ENCODE peak calls at places on chromosomes 1 and 21, in four cellular contexts. W is WTC11, R is K562, Z is HepG2. A is an unnamed sample.

GRCh38 chr1:4178501-4178900 is 278.4 kb upstream of the C1orf174 start:
- DNase-seq in Z (no peak), W (no peak), R (no peak), A (no peak)

GRCh38 chr1:43284711-43285110 is 670 bp downstream of the C1orf210 start:
- DNase-seq in Z (no peak), R (no peak), W (no peak), A (no peak)

GRCh38 chr1:214002060-214002459 is 14.3 kb downstream of the PROX1 start:
- DNase-seq in Z (no peak), R (no peak), W (no peak), A (no peak)

GRCh38 chr1:42422672-42423236 is 33.1 kb downstream of the ZMYND12 start:
- DNase-seq in W (no peak), R (no peak), Z (no peak), A (no peak)

GRCh38 chr1:119294728-119295127 is 73.9 kb upstream of the HAO2 start:
- DNase-seq in Z (peak; percentile 61), R (no peak), W (no peak), A (no peak)

GRCh38 chr1:18693256-18694098 is 62.8 kb downstream of the PAX7 start:
- DNase-seq in R (peak; percentile 7), W (peak; percentile 89), Z (no peak), A (no peak)

GRCh38 chr1:156475568-156476500 is 24.7 kb downstream of the MEF2D start:
- DNase-seq in Z (peak; percentile 34), W (no peak), R (no peak), A (no peak)

GRCh38 chr21:29208666-29209059 is 78.2 kb downstream of the MAP3K7CL start:
- DNase-seq in Z (no peak), R (no peak), W (no peak), A (no peak)

GRCh38 chr1:24567792-24568388 is 12.0 kb downstream of the NCMAP start:
- DNase-seq in Z (peak; percentile 92), R (no peak), W (peak; percentile 33), A (no peak)

GRCh38 chr21:37410639-37411038 is 44.1 kb downstream of the DYRK1A start:
- DNase-seq in R (no peak), W (no peak), Z (no peak), A (no peak)

GRCh38 chr21:37405629-37406028 is 39.1 kb downstream of the DYRK1A start:
- DNase-seq in Z (no peak), W (no peak), R (peak; percentile 34), A (no peak)

GRCh38 chr21:37407719-37408455 is 41.3 kb downstream of the DYRK1A start:
- DNase-seq in R (no peak), W (no peak), Z (no peak), A (peak; percentile 43)

GRCh38 chr21:37412603-37413360 is 46.2 kb downstream of the DYRK1A start:
- DNase-seq in R (no peak), W (no peak), Z (no peak), A (no peak)

DNA sequence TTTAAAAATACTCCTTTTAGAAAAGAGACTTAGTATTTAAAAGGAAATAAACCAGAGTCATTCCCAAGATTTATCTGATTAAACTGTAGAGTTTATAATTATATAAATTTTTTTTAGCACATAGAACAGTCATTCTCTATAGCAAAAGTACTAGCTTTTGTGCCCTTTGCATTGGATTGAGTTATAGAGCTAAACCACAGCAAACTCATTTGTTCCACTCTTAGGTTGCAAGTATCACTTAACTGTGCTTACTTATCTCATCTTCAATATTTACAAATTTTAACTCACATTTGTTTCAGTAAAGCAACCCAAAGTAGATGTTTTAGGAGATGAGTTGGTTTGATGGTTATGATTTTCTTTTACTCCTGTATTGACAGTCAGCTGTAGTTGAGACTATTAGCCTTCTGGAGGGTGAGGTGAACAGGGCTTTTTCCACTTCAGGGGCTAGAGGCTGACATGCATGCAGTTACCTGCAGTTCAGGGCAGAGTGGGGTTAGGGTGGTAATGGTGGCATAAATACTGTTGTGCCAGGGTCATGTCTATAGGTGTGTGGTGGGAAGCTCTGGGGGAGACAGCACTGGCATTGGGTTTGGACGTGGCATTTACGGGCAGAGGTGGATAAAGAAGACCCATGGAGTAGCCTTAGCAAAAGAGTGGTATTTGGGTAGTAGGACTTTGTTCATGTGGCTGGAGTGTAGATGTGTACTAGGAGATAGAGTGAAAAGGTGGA is 42.1 kb downstream of the DYRK1A start:
- DNase-seq in Z (no peak), R (no peak), W (no peak), A (no peak)
- TF ChIP-seq CBFB in Z (no peak), R (no peak), W (no peak), A (no peak)

DNA sequence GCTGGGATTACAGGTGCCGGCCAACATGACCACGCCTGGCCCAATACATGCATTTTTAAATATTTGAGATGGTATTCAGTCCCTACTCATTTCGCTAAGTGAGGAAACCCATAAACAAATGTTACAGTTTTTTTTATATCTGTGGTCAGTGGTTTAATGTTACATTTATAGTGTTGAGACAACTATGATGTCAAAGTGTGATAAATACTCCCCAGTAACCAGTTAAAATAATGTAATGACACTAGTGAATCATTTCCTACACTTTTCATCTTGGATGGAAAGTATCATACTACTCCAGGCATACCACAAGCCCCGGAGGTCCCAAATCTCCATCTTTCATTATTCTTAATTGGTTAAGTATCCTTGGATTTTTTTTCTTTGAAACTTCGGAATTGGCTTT is 87.5 kb upstream of the KIF26B start:
- DNase-seq in R (no peak), W (no peak), Z (no peak), A (no peak)
- TF ChIP-seq CBFB in R (no peak), W (no peak), Z (no peak), A (no peak)

GRCh38 chr1:228164561-228165371 is 838 bp upstream of the IBA57 start:
- DNase-seq in R (peak; percentile 81), Z (no peak), W (no peak), A (no peak)
- TF ChIP-seq CBFB in R (peak; percentile 62), Z (no peak), W (no peak), A (no peak)

GRCh38 chr1:40462956-40463590 is 12.8 kb downstream of the ZFP69B start:
- DNase-seq in R (no peak), Z (no peak), W (no peak), A (no peak)
- TF ChIP-seq CBFB in R (no peak), Z (no peak), W (no peak), A (no peak)

GRCh38 chr21:33230518-33231324 is 983 bp downstream of the IFNAR2 start:
- DNase-seq in W (peak; percentile 78), Z (peak; percentile 37), R (peak; percentile 71), A (no peak)

GRCh38 chr21:33231526-33231925 is 1.8 kb downstream of the IFNAR2 start:
- DNase-seq in R (no peak), W (no peak), Z (no peak), A (no peak)

GRCh38 chr21:33229099-33229775 is 501 bp upstream of the IFNAR2 start:
- DNase-seq in Z (no peak), W (no peak), R (no peak), A (no peak)

GRCh38 chr21:33228455-33228854 is 1.3 kb upstream of the IFNAR2 start:
- DNase-seq in W (no peak), Z (no peak), R (no peak), A (no peak)

GRCh38 chr21:33229776-33230517 is at the start of gene IFNAR2:
- DNase-seq in W (peak; percentile 79), Z (peak; percentile 40), R (peak; percentile 85), A (no peak)
- TF ChIP-seq CBFB in W (no peak), Z (no peak), R (no peak), A (no peak)

GRCh38 chr1:81912383-81912782 is 111.6 kb downstream of the ADGRL2 start:
- DNase-seq in Z (no peak), W (no peak), R (no peak), A (no peak)
- TF ChIP-seq CBFB in Z (no peak), W (no peak), R (no peak), A (no peak)

DNA sequence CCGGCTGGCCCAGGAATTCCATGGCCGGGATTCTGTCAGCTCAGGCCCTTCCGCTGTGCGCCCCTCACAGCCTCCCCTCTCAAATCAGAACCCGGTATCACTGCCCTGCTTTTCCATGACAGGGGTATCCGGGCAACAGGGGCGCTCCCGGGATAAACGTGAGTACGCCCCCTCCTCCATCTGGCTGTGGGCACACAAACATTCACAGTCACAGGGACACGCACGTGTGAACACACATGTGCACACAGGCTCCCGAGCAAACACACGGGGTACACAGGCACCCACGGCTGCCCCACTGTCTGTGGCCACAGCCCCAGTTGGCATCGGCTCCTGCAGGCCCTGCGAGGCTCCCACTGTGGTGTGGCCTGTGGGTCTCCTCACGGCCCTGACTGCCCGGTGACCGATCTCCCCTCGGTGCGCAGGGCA is 16.7 kb downstream of the COL6A1 start:
- DNase-seq in Z (no peak), W (peak; percentile 8), R (no peak), A (no peak)
- TF ChIP-seq CBFB in Z (no peak), W (no peak), R (no peak), A (no peak)

GRCh38 chr1:107390076-107390420 is 249.2 kb downstream of the NTNG1 start:
- DNase-seq in Z (no peak), W (no peak), R (no peak), A (no peak)
- TF ChIP-seq CBFB in Z (no peak), W (no peak), R (no peak), A (no peak)

A was measured in GM12878.